ENCODE peak calls at places on chromosomes 1 and 21, in five cellular contexts. Y, Q, K, O and U are unnamed samples.

GRCh38 chr1:244341455-244342450 is 110.0 kb downstream of the ADSS2 start:
- DNase-seq in K (no peak), Q (no peak), Y (peak; percentile 39), O (peak; percentile 62), U (peak; percentile 71)

GRCh38 chr1:118007391-118007790 is 77.9 kb downstream of the WDR3 start:
- DNase-seq in Q (no peak), Y (no peak), K (no peak), O (no peak), U (no peak)

GRCh38 chr1:228646717-228647522 is 88.4 kb upstream of the RHOU start:
- DNase-seq in Y (peak; percentile 27), Q (peak; percentile 32), K (no peak), O (peak; percentile 31), U (no peak)

GRCh38 chr1:244207935-244208244 is 156.8 kb downstream of the ZBTB18 start:
- DNase-seq in O (no peak), K (no peak), Q (no peak), Y (no peak), U (no peak)

GRCh38 chr1:54671985-54672608 is 30.5 kb downstream of the MROH7 start:
- DNase-seq in K (peak; percentile 35), Y (peak; percentile 86), O (peak; percentile 47), Q (peak; percentile 66), U (no peak)

GRCh38 chr1:78360584-78360983 is 130.2 kb upstream of the PTGFR start:
- DNase-seq in K (no peak), Y (no peak), Q (no peak), O (no peak), U (no peak)

GRCh38 chr1:160997323-160998038 is 23.5 kb downstream of the F11R start:
- DNase-seq in K (peak; percentile 51), Y (peak; percentile 64), O (peak; percentile 86), Q (peak; percentile 83), U (no peak)

GRCh38 chr1:89671775-89672488 is 39.0 kb downstream of the LRRC8C start:
- DNase-seq in Y (no peak), K (no peak), O (peak; percentile 38), Q (no peak), U (no peak)

GRCh38 chr21:45366931-45367401 is 38.0 kb upstream of the COL18A1 start:
- DNase-seq in O (peak; percentile 76), Y (no peak), Q (peak; percentile 50), K (no peak), U (no peak)
- TF ChIP-seq CTCF in O (no peak), Y (no peak), Q (no peak), K (no peak), U (no peak)

GRCh38 chr1:178686407-178686806 is 38.6 kb upstream of the RALGPS2 start:
- DNase-seq in O (no peak), Q (no peak), Y (no peak), K (no peak), U (no peak)

GRCh38 chr1:178684111-178684510 is 40.9 kb upstream of the RALGPS2 start:
- DNase-seq in O (no peak), K (no peak), Y (no peak), Q (no peak), U (no peak)

GRCh38 chr1:178683304-178683703 is 41.7 kb upstream of the RALGPS2 start:
- DNase-seq in K (no peak), Y (no peak), Q (no peak), O (no peak), U (no peak)

GRCh38 chr1:178682886-178683285 is 42.2 kb upstream of the RALGPS2 start:
- DNase-seq in Y (no peak), Q (no peak), O (no peak), K (no peak), U (no peak)

DNA sequence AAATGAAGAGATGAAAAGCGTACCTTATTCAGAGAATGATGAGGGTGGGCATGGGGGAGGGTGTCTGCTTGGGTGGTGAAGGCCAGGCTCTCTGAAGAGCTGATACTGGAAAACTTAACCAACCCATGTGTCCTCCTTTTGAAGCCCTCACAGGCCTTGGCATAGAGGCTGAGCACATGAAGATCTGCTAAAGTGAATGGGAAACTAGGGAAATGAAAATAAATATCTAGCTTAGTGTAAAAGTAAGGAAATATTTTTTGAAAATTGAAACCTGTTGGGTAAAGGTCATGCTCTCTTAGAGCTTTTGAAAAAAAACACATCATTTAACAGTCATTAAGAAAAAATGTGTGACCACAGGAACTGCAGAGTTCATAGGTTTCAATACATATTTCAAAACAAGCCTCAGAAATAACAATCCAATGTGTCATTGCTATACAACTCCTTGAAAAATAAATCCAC is 40.5 kb upstream of the RALGPS2 start:
- DNase-seq in K (peak; percentile 65), Y (no peak), O (peak; percentile 33), Q (no peak), U (no peak)
- TF ChIP-seq CTCF in K (no peak), Y (no peak), O (no peak), Q (no peak), U (no peak)

GRCh38 chr1:101943237-101943636 is 53.5 kb downstream of the OLFM3 start:
- DNase-seq in Y (no peak), O (no peak), Q (no peak), K (no peak), U (no peak)

DNA sequence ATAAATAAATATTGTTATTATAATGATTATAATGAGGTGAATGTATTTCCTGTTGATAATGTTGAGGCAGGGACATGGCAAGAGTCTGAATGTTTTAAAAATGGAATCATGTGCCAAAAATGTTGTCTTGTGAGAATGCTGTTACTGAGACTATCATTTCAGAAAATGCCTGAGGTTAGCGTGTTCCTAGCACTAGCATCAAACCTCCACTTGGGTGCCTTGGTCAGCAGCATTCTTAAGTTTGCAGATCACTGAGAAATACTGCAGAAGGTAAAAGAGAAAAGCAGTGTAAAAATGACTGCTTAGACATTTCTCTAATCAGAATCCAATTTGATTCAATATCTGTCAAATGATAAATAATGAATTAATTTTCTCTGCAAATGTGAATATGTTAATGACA is 50.8 kb downstream of the OLFM3 start:
- DNase-seq in O (no peak), Q (no peak), Y (no peak), K (no peak), U (no peak)
- TF ChIP-seq CTCF in O (no peak), Q (no peak), Y (no peak), K (no peak), U (no peak)

GRCh38 chr1:232292818-232293217 is 337.1 kb downstream of the SIPA1L2 start:
- DNase-seq in K (no peak), Y (no peak), O (no peak), Q (no peak), U (no peak)
- TF ChIP-seq CTCF in K (no peak), Y (no peak), O (no peak), Q (no peak), U (no peak)

GRCh38 chr1:16986596-16987361 is 6.4 kb upstream of the MFAP2 start:
- DNase-seq in Y (peak; percentile 83), Q (no peak), K (no peak), O (peak; percentile 35), U (no peak)
- TF ChIP-seq CTCF in Y (peak; percentile 76), Q (no peak), K (peak; percentile 77), O (peak; percentile 35), U (peak; percentile 20)

GRCh38 chr1:162089748-162090147 is 20.3 kb downstream of the NOS1AP start:
- DNase-seq in O (no peak), Y (no peak), K (no peak), Q (no peak), U (no peak)

GRCh38 chr1:162088281-162088969 is 18.9 kb downstream of the NOS1AP start:
- DNase-seq in Y (no peak), Q (no peak), O (no peak), K (no peak), U (no peak)

GRCh38 chr1:162091681-162092524 is 22.4 kb downstream of the NOS1AP start:
- DNase-seq in O (no peak), K (no peak), Y (no peak), Q (no peak), U (no peak)

GRCh38 chr1:162093095-162093494 is 23.6 kb downstream of the NOS1AP start:
- DNase-seq in O (no peak), Q (no peak), Y (no peak), K (no peak), U (no peak)

GRCh38 chr1:162090378-162090777 is 20.9 kb downstream of the NOS1AP start:
- DNase-seq in Y (no peak), K (no peak), Q (no peak), O (no peak), U (no peak)
- TF ChIP-seq CTCF in Y (no peak), K (no peak), Q (no peak), O (no peak), U (no peak)

GRCh38 chr1:247077768-247078314 is 770 bp downstream of the ZNF670 start:
- DNase-seq in K (no peak), Y (no peak), Q (no peak), O (peak; percentile 13), U (no peak)

GRCh38 chr1:247078315-247079140 is at the start of gene ZNF670:
- DNase-seq in K (peak; percentile 94), O (peak; percentile 90), Y (peak; percentile 99), Q (peak; percentile 96), U (peak; percentile 91)

GRCh38 chr1:247079141-247079874 is 697 bp upstream of the ZNF670 start:
- DNase-seq in Q (no peak), K (no peak), Y (no peak), O (no peak), U (no peak)

GRCh38 chr1:247077234-247077633 is 1.4 kb downstream of the ZNF670 start:
- DNase-seq in K (no peak), O (no peak), Y (no peak), Q (no peak), U (no peak)
- TF ChIP-seq CTCF in K (no peak), O (no peak), Y (no peak), Q (no peak), U (peak; percentile 17)

GRCh38 chr1:178189814-178190213 is 95.9 kb downstream of the RASAL2 start:
- DNase-seq in O (peak; percentile 16), Y (peak; percentile 66), Q (no peak), K (peak; percentile 13), U (no peak)
- TF ChIP-seq CTCF in O (peak; percentile 51), Y (peak; percentile 24), Q (no peak), K (peak; percentile 70), U (peak; percentile 49)